ENCODE peak calls at places on chromosomes 2 and 18, in five cellular contexts. B, S, N, U and X are unnamed samples.

GRCh38 chr18:44792456-44793080 is 111.9 kb downstream of the SETBP1 start:
- DNase-seq in S (no peak), U (no peak), N (no peak), B (no peak), X (no peak)

GRCh38 chr2:172219201-172219600 is 116.5 kb upstream of the DLX2 start:
- DNase-seq in U (no peak), S (no peak), N (no peak), B (no peak), X (no peak)

GRCh38 chr2:240903191-240904060 is 2.7 kb upstream of the CROCC2 start:
- DNase-seq in B (no peak), S (no peak), N (no peak), U (no peak), X (no peak)

GRCh38 chr18:2572144-2572682 is 856 bp downstream of the NDC80 start:
- DNase-seq in S (no peak), B (no peak), U (no peak), N (no peak), X (no peak)

GRCh38 chr2:209456489-209456888 is 32.6 kb downstream of the MAP2 start:
- DNase-seq in U (no peak), B (no peak), S (no peak), N (no peak), X (no peak)

GRCh38 chr2:228681426-228681825 is 499.9 kb upstream of the SPHKAP start:
- DNase-seq in N (peak), S (no peak), U (no peak), B (peak), X (no peak)

GRCh38 chr2:178331474-178332431 is 119.2 kb downstream of the PRKRA start:
- DNase-seq in B (no peak), U (no peak), S (no peak), N (no peak), X (no peak)

GRCh38 chr2:187994464-187995331 is 297.0 kb upstream of the GULP1 start:
- DNase-seq in N (no peak), S (no peak), B (peak), U (peak), X (no peak)

GRCh38 chr2:233501198-233502076 is 65.1 kb downstream of the USP40 start:
- DNase-seq in U (no peak), B (peak), N (peak), S (no peak), X (no peak)

GRCh38 chr18:46950064-46950656 is 32.8 kb downstream of the KATNAL2 start:
- DNase-seq in S (no peak), U (no peak), N (no peak), B (peak), X (no peak)

GRCh38 chr2:173353556-173353955 is 1.1 kb upstream of the CDCA7 start:
- DNase-seq in B (no peak), U (no peak), S (no peak), N (no peak), X (no peak)

GRCh38 chr18:69081846-69082245 is 284.0 kb downstream of the CCDC102B start:
- DNase-seq in B (no peak), S (no peak), N (no peak), U (no peak), X (no peak)

GRCh38 chr2:28810384-28811285 is at the start of gene SPDYA:
- DNase-seq in U (peak), S (no peak), N (peak), B (peak), X (no peak)
- H3K4me3 ChIP-seq in U (peak), S (peak), N (peak), B (peak), X (peak)

DNA sequence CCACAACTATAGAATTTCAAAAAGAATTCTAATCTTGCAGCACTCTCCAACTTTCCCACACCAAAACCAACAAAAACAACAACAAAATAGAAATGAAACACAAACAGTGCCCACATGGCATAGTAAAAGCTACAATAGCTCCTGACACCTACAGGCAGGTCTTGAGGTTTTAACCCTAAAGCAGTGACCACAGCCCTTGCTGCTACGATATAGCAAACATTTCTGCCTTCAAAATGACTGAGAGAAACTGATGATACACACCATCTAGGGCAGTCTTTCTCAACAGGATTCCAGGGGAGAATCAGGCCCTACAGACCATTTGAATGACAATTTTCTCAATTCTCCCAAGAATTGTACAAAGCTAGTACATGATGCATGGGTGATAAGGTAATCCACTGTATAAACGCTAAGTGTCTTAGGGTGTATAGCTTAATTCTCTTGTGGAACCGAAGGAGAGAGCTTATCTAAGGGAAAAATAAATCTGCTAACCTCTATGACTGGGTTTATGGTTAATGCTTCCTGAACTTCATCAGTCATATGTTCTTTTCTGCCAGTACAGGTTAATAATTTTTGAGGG is 46.5 kb downstream of the TRAK2 start:
- DNase-seq in S (no peak), U (no peak), N (no peak), B (no peak), X (no peak)
- TF ChIP-seq CTCF in S (no peak), U (no peak), N (no peak), B (no peak), X (no peak)

GRCh38 chr2:37711831-37712230 is 40.4 kb upstream of the CDC42EP3 start:
- DNase-seq in B (peak), S (no peak), N (no peak), U (no peak), X (peak)
- H3K4me3 ChIP-seq in B (no peak), S (no peak), N (no peak), U (no peak), X (no peak)

GRCh38 chr2:235964787-235965390 is 203.3 kb downstream of the GBX2 start:
- DNase-seq in S (no peak), B (no peak), U (no peak), N (no peak), X (no peak)

GRCh38 chr2:235967358-235967757 is 200.8 kb downstream of the GBX2 start:
- DNase-seq in N (no peak), U (no peak), S (no peak), B (no peak), X (no peak)

GRCh38 chr2:235966932-235967331 is 201.3 kb downstream of the GBX2 start:
- DNase-seq in U (no peak), N (no peak), S (no peak), B (no peak), X (no peak)

GRCh38 chr2:235968616-235969324 is 199.4 kb downstream of the GBX2 start:
- DNase-seq in B (no peak), U (no peak), S (no peak), N (no peak), X (no peak)

DNA sequence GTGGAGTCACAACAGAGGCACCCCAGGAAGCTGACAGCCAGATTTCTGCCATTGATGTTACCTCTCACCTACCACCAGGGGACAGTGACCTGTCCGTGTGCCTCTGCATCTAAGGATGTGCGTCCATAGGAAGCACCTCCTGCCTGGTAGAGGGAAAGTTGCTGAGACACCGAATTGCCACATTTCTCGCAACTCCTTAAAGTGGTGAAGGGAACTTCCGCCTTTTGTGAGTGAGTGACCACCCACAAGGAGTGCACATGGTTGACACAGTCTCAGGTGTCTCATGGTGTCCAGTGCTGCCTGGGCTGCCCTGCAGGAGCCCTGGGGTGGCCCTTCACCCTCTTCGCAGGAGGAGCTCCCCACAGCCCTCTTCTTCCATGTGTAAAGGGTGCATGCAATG is 201.8 kb downstream of the GBX2 start:
- DNase-seq in N (no peak), U (no peak), B (no peak), S (no peak), X (no peak)
- TF ChIP-seq CTCF in N (no peak), U (no peak), B (no peak), S (no peak), X (no peak)

GRCh38 chr18:53817976-53818950 is 406.2 kb downstream of the MBD2 start:
- DNase-seq in U (no peak), S (no peak), B (no peak), N (no peak), X (no peak)
- H3K4me3 ChIP-seq in U (no peak), S (no peak), B (no peak), N (no peak), X (no peak)

GRCh38 chr2:219571311-219572236 is at the start of gene OBSL1:
- DNase-seq in U (peak), B (peak), N (peak), S (no peak), X (no peak)

GRCh38 chr2:219569635-219570034 is 1.7 kb downstream of the OBSL1 start:
- DNase-seq in B (no peak), U (no peak), S (no peak), N (no peak), X (no peak)

GRCh38 chr2:219569041-219569440 is 2.3 kb downstream of the OBSL1 start:
- DNase-seq in U (no peak), B (no peak), S (no peak), N (no peak), X (no peak)

GRCh38 chr2:219570924-219571310 is 422 bp downstream of the OBSL1 start:
- DNase-seq in S (no peak), N (no peak), B (peak), U (no peak), X (no peak)

GRCh38 chr2:219570194-219570923 is 980 bp downstream of the OBSL1 start:
- DNase-seq in U (no peak), S (no peak), N (no peak), B (peak), X (no peak)
- TF ChIP-seq CTCF in U (no peak), S (no peak), N (no peak), B (no peak), X (no peak)

DNA sequence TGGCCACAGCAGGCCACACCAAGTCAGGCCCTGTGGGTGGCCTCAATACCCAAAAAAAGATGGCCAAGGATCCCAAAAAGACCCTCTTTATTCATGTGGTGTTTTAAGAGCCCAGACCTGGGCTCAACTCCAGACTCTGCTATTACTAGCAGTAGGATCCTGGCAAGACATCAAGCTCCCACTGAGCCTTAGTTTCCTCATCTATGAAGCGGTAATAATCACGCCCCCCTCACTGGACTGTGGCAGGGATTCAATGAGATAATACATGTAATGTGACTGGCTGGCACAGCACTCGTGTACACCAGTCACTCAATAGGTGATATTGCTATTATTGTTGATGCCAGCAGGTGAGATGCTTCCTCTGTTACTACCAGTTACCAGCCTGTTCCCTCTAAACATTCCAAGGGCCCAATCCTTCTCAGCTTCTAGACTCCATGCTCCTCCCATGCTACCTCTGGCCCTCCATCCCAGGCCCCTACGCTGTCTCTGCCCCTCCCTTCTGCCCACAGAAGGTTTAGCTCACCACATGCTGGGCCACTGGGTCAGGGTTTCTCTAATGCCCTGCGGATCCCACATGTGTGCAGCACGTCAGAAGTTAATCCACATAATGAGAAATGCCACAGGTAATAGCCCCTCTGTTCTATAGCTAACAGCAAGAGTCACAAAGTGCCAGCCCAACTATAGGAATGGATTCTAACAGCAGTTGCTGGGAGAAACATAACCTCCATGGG is 51.2 kb downstream of the SLC4A5 start:
- DNase-seq in U (no peak), S (no peak), B (no peak), N (peak), X (no peak)
- H3K4me3 ChIP-seq in U (no peak), S (no peak), B (no peak), N (no peak), X (no peak)

DNA sequence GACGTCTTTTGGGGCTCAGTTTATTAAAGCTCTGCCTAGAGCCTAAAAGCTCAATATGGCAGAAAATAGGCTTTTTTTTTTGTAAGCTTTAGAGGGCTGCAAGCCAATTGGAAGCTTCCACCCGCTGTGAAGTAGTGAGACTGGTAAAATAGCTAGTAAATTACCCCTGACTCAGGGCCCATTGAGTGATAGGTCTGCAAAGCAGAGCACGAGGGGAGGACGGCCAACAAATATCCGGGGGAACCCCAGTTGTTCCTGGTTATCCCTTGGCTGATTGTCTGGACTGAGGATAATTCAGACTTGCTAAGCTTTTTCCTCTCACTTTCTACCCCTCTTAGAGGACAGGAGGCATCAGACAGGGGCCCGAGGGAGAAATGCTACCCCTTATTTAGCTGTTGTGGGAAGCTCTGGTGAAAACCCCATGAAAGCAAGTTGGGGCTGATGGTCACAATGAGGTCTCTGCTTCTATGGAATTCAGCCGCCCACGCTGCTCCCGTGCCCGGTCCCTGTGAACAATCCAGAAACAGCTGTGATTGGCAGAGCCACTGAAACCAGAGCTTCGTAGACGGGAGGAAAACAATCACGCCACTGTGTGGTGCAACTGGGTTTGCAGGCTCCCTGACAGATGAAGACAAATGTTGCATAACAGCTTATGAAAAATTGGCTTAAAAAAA is 141.9 kb upstream of the LGALSL start:
- DNase-seq in B (peak), S (peak), N (peak), U (peak), X (peak)
- TF ChIP-seq CTCF in B (peak), S (peak), N (peak), U (peak), X (peak)